ENCODE peak calls at places on chromosomes 11 and 22, in nine cellular contexts. One of them, this sample, is unnamed.

GRCh38 chr11:74112877-74113276 is 57.9 kb downstream of the C2CD3 start:
- DNase-seq in glutamatergic neuron: no peak
- DNase-seq in right atrium auricular region: no peak
- DNase-seq in stomach: no peak
- DNase-seq in HT1080: no peak
- DNase-seq in skeletal muscle cell: no peak
- DNase-seq in Daoy: no peak
- DNase-seq in left colon: no peak
- DNase-seq in A172: no peak
- DNase-seq in this sample: no peak

GRCh38 chr22:45910928-45911467 is 66.0 kb downstream of the WNT7B start:
- DNase-seq in glutamatergic neuron: no peak
- DNase-seq in right atrium auricular region: no peak
- DNase-seq in stomach: no peak
- DNase-seq in HT1080: no peak
- DNase-seq in skeletal muscle cell: no peak
- DNase-seq in Daoy: no peak
- DNase-seq in left colon: no peak
- DNase-seq in A172: no peak
- DNase-seq in this sample: no peak

GRCh38 chr22:43378011-43378704 is 33.7 kb upstream of the MPPED1 start:
- DNase-seq in glutamatergic neuron: no peak
- DNase-seq in right atrium auricular region: no peak
- DNase-seq in stomach: peak
- DNase-seq in HT1080: no peak
- DNase-seq in skeletal muscle cell: no peak
- DNase-seq in Daoy: peak
- DNase-seq in left colon: no peak
- DNase-seq in A172: no peak
- DNase-seq in this sample: no peak

GRCh38 chr22:19872779-19873137 is 18.1 kb upstream of the GNB1L start:
- DNase-seq in glutamatergic neuron: peak
- DNase-seq in right atrium auricular region: no peak
- DNase-seq in stomach: peak
- DNase-seq in HT1080: no peak
- DNase-seq in skeletal muscle cell: no peak
- DNase-seq in Daoy: peak
- DNase-seq in left colon: peak
- DNase-seq in A172: no peak
- DNase-seq in this sample: no peak

GRCh38 chr22:49765091-49765771 is 62.4 kb downstream of the BRD1 start:
- DNase-seq in glutamatergic neuron: peak
- DNase-seq in right atrium auricular region: no peak
- DNase-seq in stomach: peak
- DNase-seq in HT1080: no peak
- DNase-seq in skeletal muscle cell: no peak
- DNase-seq in Daoy: no peak
- DNase-seq in left colon: no peak
- DNase-seq in A172: no peak
- DNase-seq in this sample: peak

GRCh38 chr22:28802595-28803087 is 2.3 kb upstream of the XBP1 start:
- DNase-seq in glutamatergic neuron: no peak
- DNase-seq in right atrium auricular region: no peak
- DNase-seq in stomach: no peak
- DNase-seq in HT1080: no peak
- DNase-seq in skeletal muscle cell: no peak
- DNase-seq in Daoy: no peak
- DNase-seq in left colon: no peak
- DNase-seq in A172: no peak
- DNase-seq in this sample: no peak

GRCh38 chr11:125210112-125210511 is 45.6 kb downstream of the PKNOX2 start:
- DNase-seq in glutamatergic neuron: no peak
- DNase-seq in right atrium auricular region: no peak
- DNase-seq in stomach: no peak
- DNase-seq in HT1080: no peak
- DNase-seq in skeletal muscle cell: no peak
- DNase-seq in Daoy: no peak
- DNase-seq in left colon: no peak
- DNase-seq in A172: no peak
- DNase-seq in this sample: no peak

GRCh38 chr11:451738-452137 is 1.7 kb downstream of the PTDSS2 start:
- DNase-seq in glutamatergic neuron: no peak
- DNase-seq in right atrium auricular region: no peak
- DNase-seq in stomach: no peak
- DNase-seq in HT1080: no peak
- DNase-seq in skeletal muscle cell: no peak
- DNase-seq in Daoy: no peak
- DNase-seq in left colon: no peak
- DNase-seq in A172: no peak
- DNase-seq in this sample: no peak

GRCh38 chr22:20979243-20979809 is 2.8 kb upstream of the LZTR1 start:
- DNase-seq in glutamatergic neuron: peak
- DNase-seq in right atrium auricular region: no peak
- DNase-seq in stomach: peak
- DNase-seq in HT1080: no peak
- DNase-seq in skeletal muscle cell: peak
- DNase-seq in Daoy: no peak
- DNase-seq in left colon: peak
- DNase-seq in A172: no peak
- DNase-seq in this sample: no peak

GRCh38 chr11:64007160-64007628 is 21.0 kb downstream of the OTUB1 start:
- DNase-seq in glutamatergic neuron: no peak
- DNase-seq in right atrium auricular region: peak
- DNase-seq in stomach: no peak
- DNase-seq in HT1080: no peak
- DNase-seq in skeletal muscle cell: no peak
- DNase-seq in Daoy: peak
- DNase-seq in left colon: no peak
- DNase-seq in A172: no peak
- DNase-seq in this sample: no peak

GRCh38 chr22:48644997-48645396 is 1182.7 kb downstream of the BRD1 start:
- DNase-seq in glutamatergic neuron: no peak
- DNase-seq in right atrium auricular region: no peak
- DNase-seq in stomach: no peak
- DNase-seq in HT1080: no peak
- DNase-seq in skeletal muscle cell: no peak
- DNase-seq in Daoy: no peak
- DNase-seq in left colon: no peak
- DNase-seq in A172: no peak
- DNase-seq in this sample: no peak

GRCh38 chr22:19871023-19871844 is 16.6 kb upstream of the GNB1L start:
- DNase-seq in glutamatergic neuron: peak
- DNase-seq in right atrium auricular region: no peak
- DNase-seq in stomach: no peak
- DNase-seq in HT1080: no peak
- DNase-seq in skeletal muscle cell: no peak
- DNase-seq in Daoy: peak
- DNase-seq in left colon: no peak
- DNase-seq in A172: no peak
- DNase-seq in this sample: no peak

GRCh38 chr11:111540114-111540920 is at the start of gene LAYN:
- DNase-seq in glutamatergic neuron: peak
- DNase-seq in right atrium auricular region: no peak
- DNase-seq in stomach: peak
- DNase-seq in HT1080: peak
- DNase-seq in skeletal muscle cell: no peak
- DNase-seq in Daoy: peak
- DNase-seq in left colon: peak
- DNase-seq in A172: no peak
- DNase-seq in this sample: peak

GRCh38 chr11:78594814-78595213 is 20.1 kb upstream of the NARS2 start:
- DNase-seq in glutamatergic neuron: no peak
- DNase-seq in right atrium auricular region: no peak
- DNase-seq in stomach: no peak
- DNase-seq in HT1080: no peak
- DNase-seq in skeletal muscle cell: no peak
- DNase-seq in Daoy: no peak
- DNase-seq in left colon: no peak
- DNase-seq in A172: no peak
- DNase-seq in this sample: no peak

GRCh38 chr11:35289821-35290220 is 129.5 kb downstream of the SLC1A2 start:
- DNase-seq in glutamatergic neuron: no peak
- DNase-seq in right atrium auricular region: no peak
- DNase-seq in stomach: no peak
- DNase-seq in HT1080: peak
- DNase-seq in skeletal muscle cell: no peak
- DNase-seq in Daoy: peak
- DNase-seq in left colon: no peak
- DNase-seq in A172: peak
- DNase-seq in this sample: peak

GRCh38 chr11:110859240-110859835 is 147.1 kb upstream of the ARHGAP20 start:
- DNase-seq in glutamatergic neuron: no peak
- DNase-seq in right atrium auricular region: no peak
- DNase-seq in stomach: no peak
- DNase-seq in HT1080: no peak
- DNase-seq in skeletal muscle cell: no peak
- DNase-seq in Daoy: no peak
- DNase-seq in left colon: no peak
- DNase-seq in A172: no peak
- DNase-seq in this sample: no peak

GRCh38 chr22:44379817-44380560 is 67.2 kb upstream of the SHISAL1 start:
- DNase-seq in glutamatergic neuron: peak
- DNase-seq in right atrium auricular region: no peak
- DNase-seq in stomach: no peak
- DNase-seq in HT1080: no peak
- DNase-seq in skeletal muscle cell: no peak
- DNase-seq in Daoy: no peak
- DNase-seq in left colon: no peak
- DNase-seq in A172: no peak
- DNase-seq in this sample: no peak

GRCh38 chr11:87878373-87878779 is 296.9 kb downstream of the RAB38 start:
- DNase-seq in glutamatergic neuron: no peak
- DNase-seq in right atrium auricular region: no peak
- DNase-seq in stomach: no peak
- DNase-seq in HT1080: peak
- DNase-seq in skeletal muscle cell: peak
- DNase-seq in Daoy: no peak
- DNase-seq in left colon: no peak
- DNase-seq in A172: no peak
- DNase-seq in this sample: peak

GRCh38 chr11:126978155-126978554 is 22.4 kb downstream of the KIRREL3 start:
- DNase-seq in glutamatergic neuron: no peak
- DNase-seq in right atrium auricular region: no peak
- DNase-seq in stomach: no peak
- DNase-seq in HT1080: no peak
- DNase-seq in skeletal muscle cell: no peak
- DNase-seq in Daoy: no peak
- DNase-seq in left colon: no peak
- DNase-seq in A172: no peak
- DNase-seq in this sample: no peak

This sample was measured in SJSA1.